ENCODE peak calls at places on chromosome 18, in nine cellular contexts. One of them, this sample, is unnamed.

GRCh38 chr18:47520263-47520662 is 268.8 kb upstream of the SKOR2 start:
- DNase-seq in nephron progenitor cell: no peak
- DNase-seq in T-helper 1 cell: no peak
- DNase-seq in ureter: no peak
- DNase-seq in ACHN: no peak
- DNase-seq in IMR-90: no peak
- DNase-seq in transverse colon: no peak
- DNase-seq in LNCaP clone FGC: no peak
- DNase-seq in pons: no peak
- DNase-seq in this sample: no peak

GRCh38 chr18:62512996-62513395 is 9.8 kb upstream of the ZCCHC2 start:
- DNase-seq in nephron progenitor cell: no peak
- DNase-seq in T-helper 1 cell: no peak
- DNase-seq in ureter: no peak
- DNase-seq in ACHN: no peak
- DNase-seq in IMR-90: no peak
- DNase-seq in transverse colon: no peak
- DNase-seq in LNCaP clone FGC: no peak
- DNase-seq in pons: no peak
- DNase-seq in this sample: no peak

GRCh38 chr18:45330170-45330594 is 285.1 kb upstream of the SLC14A2 start:
- DNase-seq in nephron progenitor cell: no peak
- DNase-seq in T-helper 1 cell: no peak
- DNase-seq in ureter: no peak
- DNase-seq in ACHN: no peak
- DNase-seq in IMR-90: no peak
- DNase-seq in transverse colon: no peak
- DNase-seq in LNCaP clone FGC: no peak
- DNase-seq in pons: no peak
- DNase-seq in this sample: no peak

GRCh38 chr18:76396792-76397191 is 98.2 kb downstream of the ZNF516 start:
- DNase-seq in nephron progenitor cell: no peak
- DNase-seq in T-helper 1 cell: no peak
- DNase-seq in ureter: peak
- DNase-seq in ACHN: no peak
- DNase-seq in IMR-90: no peak
- DNase-seq in transverse colon: no peak
- DNase-seq in LNCaP clone FGC: no peak
- DNase-seq in pons: no peak
- DNase-seq in this sample: no peak

GRCh38 chr18:29087616-29088246 is 910.8 kb upstream of the CDH2 start:
- DNase-seq in nephron progenitor cell: no peak
- DNase-seq in T-helper 1 cell: no peak
- DNase-seq in ureter: no peak
- DNase-seq in ACHN: no peak
- DNase-seq in IMR-90: no peak
- DNase-seq in transverse colon: no peak
- DNase-seq in LNCaP clone FGC: no peak
- DNase-seq in pons: no peak
- DNase-seq in this sample: no peak

GRCh38 chr18:5972298-5972697 is 77.0 kb upstream of the TMEM200C start:
- DNase-seq in nephron progenitor cell: no peak
- DNase-seq in T-helper 1 cell: no peak
- DNase-seq in ureter: no peak
- DNase-seq in ACHN: no peak
- DNase-seq in IMR-90: no peak
- DNase-seq in transverse colon: no peak
- DNase-seq in LNCaP clone FGC: no peak
- DNase-seq in pons: no peak
- DNase-seq in this sample: no peak

GRCh38 chr18:74378179-74378682 is 62.6 kb downstream of the C18orf63 start:
- DNase-seq in nephron progenitor cell: no peak
- DNase-seq in T-helper 1 cell: no peak
- DNase-seq in ureter: no peak
- DNase-seq in ACHN: no peak
- DNase-seq in IMR-90: no peak
- DNase-seq in transverse colon: peak
- DNase-seq in LNCaP clone FGC: no peak
- DNase-seq in pons: no peak
- DNase-seq in this sample: no peak

GRCh38 chr18:12036201-12036751 is 55.0 kb downstream of the IMPA2 start:
- DNase-seq in nephron progenitor cell: no peak
- DNase-seq in T-helper 1 cell: no peak
- DNase-seq in ureter: no peak
- DNase-seq in ACHN: no peak
- DNase-seq in IMR-90: no peak
- DNase-seq in transverse colon: no peak
- DNase-seq in LNCaP clone FGC: no peak
- DNase-seq in pons: no peak
- DNase-seq in this sample: no peak

GRCh38 chr18:60445341-60445740 is 72.8 kb upstream of the MC4R start:
- DNase-seq in nephron progenitor cell: no peak
- DNase-seq in T-helper 1 cell: no peak
- DNase-seq in ureter: no peak
- DNase-seq in ACHN: no peak
- DNase-seq in IMR-90: peak
- DNase-seq in transverse colon: no peak
- DNase-seq in LNCaP clone FGC: no peak
- DNase-seq in pons: no peak
- DNase-seq in this sample: no peak

GRCh38 chr18:27847412-27847811 is 329.5 kb downstream of the CDH2 start:
- DNase-seq in nephron progenitor cell: no peak
- DNase-seq in T-helper 1 cell: no peak
- DNase-seq in ureter: no peak
- DNase-seq in ACHN: no peak
- DNase-seq in IMR-90: no peak
- DNase-seq in transverse colon: no peak
- DNase-seq in LNCaP clone FGC: peak
- DNase-seq in pons: no peak
- DNase-seq in this sample: no peak

GRCh38 chr18:66523219-66523991 is 80.5 kb downstream of the CDH19 start:
- DNase-seq in nephron progenitor cell: no peak
- DNase-seq in T-helper 1 cell: no peak
- DNase-seq in ureter: no peak
- DNase-seq in ACHN: no peak
- DNase-seq in IMR-90: no peak
- DNase-seq in transverse colon: no peak
- DNase-seq in LNCaP clone FGC: no peak
- DNase-seq in pons: no peak
- DNase-seq in this sample: no peak

GRCh38 chr18:68841301-68841700 is 43.4 kb downstream of the CCDC102B start:
- DNase-seq in nephron progenitor cell: no peak
- DNase-seq in T-helper 1 cell: no peak
- DNase-seq in ureter: no peak
- DNase-seq in ACHN: peak
- DNase-seq in IMR-90: no peak
- DNase-seq in transverse colon: no peak
- DNase-seq in LNCaP clone FGC: no peak
- DNase-seq in pons: no peak
- DNase-seq in this sample: no peak

GRCh38 chr18:79519751-79520472 is 124.2 kb downstream of the NFATC1 start:
- DNase-seq in nephron progenitor cell: peak
- DNase-seq in T-helper 1 cell: peak
- DNase-seq in ureter: peak
- DNase-seq in ACHN: no peak
- DNase-seq in IMR-90: peak
- DNase-seq in transverse colon: no peak
- DNase-seq in LNCaP clone FGC: no peak
- DNase-seq in pons: no peak
- DNase-seq in this sample: peak

GRCh38 chr18:41490861-41491260 is 464.2 kb upstream of the PIK3C3 start:
- DNase-seq in nephron progenitor cell: no peak
- DNase-seq in T-helper 1 cell: no peak
- DNase-seq in ureter: no peak
- DNase-seq in ACHN: no peak
- DNase-seq in IMR-90: no peak
- DNase-seq in transverse colon: no peak
- DNase-seq in LNCaP clone FGC: no peak
- DNase-seq in pons: no peak
- DNase-seq in this sample: no peak

GRCh38 chr18:58135806-58136331 is 91.8 kb downstream of the NEDD4L start:
- DNase-seq in nephron progenitor cell: peak
- DNase-seq in T-helper 1 cell: peak
- DNase-seq in ureter: peak
- DNase-seq in ACHN: peak
- DNase-seq in IMR-90: peak
- DNase-seq in transverse colon: peak
- DNase-seq in LNCaP clone FGC: no peak
- DNase-seq in pons: peak
- DNase-seq in this sample: peak

GRCh38 chr18:525066-525797 is 24.7 kb upstream of the COLEC12 start:
- DNase-seq in nephron progenitor cell: no peak
- DNase-seq in T-helper 1 cell: no peak
- DNase-seq in ureter: no peak
- DNase-seq in ACHN: peak
- DNase-seq in IMR-90: peak
- DNase-seq in transverse colon: no peak
- DNase-seq in LNCaP clone FGC: no peak
- DNase-seq in pons: no peak
- DNase-seq in this sample: no peak

GRCh38 chr18:39796413-39796812 is 2158.6 kb upstream of the PIK3C3 start:
- DNase-seq in nephron progenitor cell: no peak
- DNase-seq in T-helper 1 cell: no peak
- DNase-seq in ureter: no peak
- DNase-seq in ACHN: peak
- DNase-seq in IMR-90: no peak
- DNase-seq in transverse colon: no peak
- DNase-seq in LNCaP clone FGC: no peak
- DNase-seq in pons: no peak
- DNase-seq in this sample: no peak

GRCh38 chr18:35355140-35355618 is 11.0 kb upstream of the ZNF24 start:
- DNase-seq in nephron progenitor cell: peak
- DNase-seq in T-helper 1 cell: peak
- DNase-seq in ureter: peak
- DNase-seq in ACHN: peak
- DNase-seq in IMR-90: peak
- DNase-seq in transverse colon: peak
- DNase-seq in LNCaP clone FGC: peak
- DNase-seq in pons: peak
- DNase-seq in this sample: peak

GRCh38 chr18:70074091-70074490 is 126.4 kb upstream of the CD226 start:
- DNase-seq in nephron progenitor cell: no peak
- DNase-seq in T-helper 1 cell: no peak
- DNase-seq in ureter: no peak
- DNase-seq in ACHN: no peak
- DNase-seq in IMR-90: peak
- DNase-seq in transverse colon: no peak
- DNase-seq in LNCaP clone FGC: no peak
- DNase-seq in pons: no peak
- DNase-seq in this sample: no peak

GRCh38 chr18:56162316-56162715 is 476.1 kb downstream of the TXNL1 start:
- DNase-seq in nephron progenitor cell: no peak
- DNase-seq in T-helper 1 cell: no peak
- DNase-seq in ureter: no peak
- DNase-seq in ACHN: no peak
- DNase-seq in IMR-90: peak
- DNase-seq in transverse colon: no peak
- DNase-seq in LNCaP clone FGC: no peak
- DNase-seq in pons: no peak
- DNase-seq in this sample: no peak

GRCh38 chr18:49875783-49876182 is 62.5 kb upstream of the ACAA2 start:
- DNase-seq in nephron progenitor cell: no peak
- DNase-seq in T-helper 1 cell: no peak
- DNase-seq in ureter: no peak
- DNase-seq in ACHN: no peak
- DNase-seq in IMR-90: no peak
- DNase-seq in transverse colon: no peak
- DNase-seq in LNCaP clone FGC: no peak
- DNase-seq in pons: no peak
- DNase-seq in this sample: no peak

GRCh38 chr18:9831046-9831722 is 54.6 kb upstream of the TXNDC2 start:
- DNase-seq in nephron progenitor cell: no peak
- DNase-seq in T-helper 1 cell: no peak
- DNase-seq in ureter: no peak
- DNase-seq in ACHN: no peak
- DNase-seq in IMR-90: no peak
- DNase-seq in transverse colon: no peak
- DNase-seq in LNCaP clone FGC: no peak
- DNase-seq in pons: no peak
- DNase-seq in this sample: no peak

GRCh38 chr18:11482271-11482670 is 127.1 kb upstream of the SLC35G4 start:
- DNase-seq in nephron progenitor cell: no peak
- DNase-seq in T-helper 1 cell: no peak
- DNase-seq in ureter: no peak
- DNase-seq in ACHN: no peak
- DNase-seq in IMR-90: no peak
- DNase-seq in transverse colon: no peak
- DNase-seq in LNCaP clone FGC: no peak
- DNase-seq in pons: no peak
- DNase-seq in this sample: no peak

GRCh38 chr18:9612989-9613388 is 1.4 kb downstream of the PPP4R1 start:
- DNase-seq in nephron progenitor cell: no peak
- DNase-seq in T-helper 1 cell: no peak
- DNase-seq in ureter: no peak
- DNase-seq in ACHN: no peak
- DNase-seq in IMR-90: no peak
- DNase-seq in transverse colon: no peak
- DNase-seq in LNCaP clone FGC: no peak
- DNase-seq in pons: peak
- DNase-seq in this sample: no peak

GRCh38 chr18:79905389-79905911 is 46.0 kb downstream of the SLC66A2 start:
- DNase-seq in nephron progenitor cell: no peak
- DNase-seq in T-helper 1 cell: no peak
- DNase-seq in ureter: no peak
- DNase-seq in ACHN: no peak
- DNase-seq in IMR-90: peak
- DNase-seq in transverse colon: no peak
- DNase-seq in LNCaP clone FGC: no peak
- DNase-seq in pons: no peak
- DNase-seq in this sample: no peak

GRCh38 chr18:3332376-3332775 is 70.4 kb downstream of the MYL12B start:
- DNase-seq in nephron progenitor cell: no peak
- DNase-seq in T-helper 1 cell: no peak
- DNase-seq in ureter: no peak
- DNase-seq in ACHN: no peak
- DNase-seq in IMR-90: peak
- DNase-seq in transverse colon: no peak
- DNase-seq in LNCaP clone FGC: no peak
- DNase-seq in pons: no peak
- DNase-seq in this sample: no peak

GRCh38 chr18:8813621-8814020 is 108.3 kb downstream of the MTCL1 start:
- DNase-seq in nephron progenitor cell: no peak
- DNase-seq in T-helper 1 cell: no peak
- DNase-seq in ureter: no peak
- DNase-seq in ACHN: no peak
- DNase-seq in IMR-90: peak
- DNase-seq in transverse colon: no peak
- DNase-seq in LNCaP clone FGC: no peak
- DNase-seq in pons: no peak
- DNase-seq in this sample: no peak

GRCh38 chr18:23386317-23386716 is 66.8 kb upstream of the RIOK3 start:
- DNase-seq in nephron progenitor cell: no peak
- DNase-seq in T-helper 1 cell: no peak
- DNase-seq in ureter: no peak
- DNase-seq in ACHN: no peak
- DNase-seq in IMR-90: no peak
- DNase-seq in transverse colon: no peak
- DNase-seq in LNCaP clone FGC: no peak
- DNase-seq in pons: no peak
- DNase-seq in this sample: no peak

GRCh38 chr18:26434887-26435286 is 113.5 kb downstream of the KCTD1 start:
- DNase-seq in nephron progenitor cell: no peak
- DNase-seq in T-helper 1 cell: no peak
- DNase-seq in ureter: no peak
- DNase-seq in ACHN: no peak
- DNase-seq in IMR-90: no peak
- DNase-seq in transverse colon: no peak
- DNase-seq in LNCaP clone FGC: no peak
- DNase-seq in pons: no peak
- DNase-seq in this sample: no peak

GRCh38 chr18:45757005-45757404 is 33.0 kb downstream of the SLC14A1 start:
- DNase-seq in nephron progenitor cell: no peak
- DNase-seq in T-helper 1 cell: no peak
- DNase-seq in ureter: no peak
- DNase-seq in ACHN: no peak
- DNase-seq in IMR-90: no peak
- DNase-seq in transverse colon: no peak
- DNase-seq in LNCaP clone FGC: no peak
- DNase-seq in pons: no peak
- DNase-seq in this sample: no peak

GRCh38 chr18:30915336-30915988 is 127.1 kb downstream of the DSC3 start:
- DNase-seq in nephron progenitor cell: no peak
- DNase-seq in T-helper 1 cell: no peak
- DNase-seq in ureter: no peak
- DNase-seq in ACHN: peak
- DNase-seq in IMR-90: no peak
- DNase-seq in transverse colon: no peak
- DNase-seq in LNCaP clone FGC: no peak
- DNase-seq in pons: no peak
- DNase-seq in this sample: no peak